ENCODE peak calls at places on chromosome 6, in four cellular contexts. X, K, I and W are unnamed samples.

GRCh38 chr6:113858067-113858604 is 991 bp downstream of the MARCKS start:
- DNase-seq in X (peak), K (peak), I (peak), W (peak)

GRCh38 chr6:20532881-20533280 is 1.4 kb upstream of the CDKAL1 start:
- DNase-seq in X (no peak), K (no peak), I (no peak), W (no peak)

GRCh38 chr6:156757849-156758248 is 19.3 kb upstream of the ARID1B start:
- DNase-seq in X (no peak), K (no peak), I (no peak), W (no peak)

GRCh38 chr6:10692965-10693538 is 1.4 kb downstream of the C6orf52 start:
- DNase-seq in X (peak), K (no peak), I (no peak), W (no peak)

GRCh38 chr6:36443951-36444428 is 1.2 kb downstream of the KCTD20 start:
- DNase-seq in X (peak), K (peak), I (peak), W (peak)

GRCh38 chr6:72401865-72402264 is 220.0 kb upstream of the KCNQ5 start:
- DNase-seq in X (no peak), K (no peak), I (no peak), W (no peak)

GRCh38 chr6:113529191-113529590 is 328.0 kb upstream of the MARCKS start:
- DNase-seq in X (peak), K (peak), I (peak), W (peak)

GRCh38 chr6:133101790-133102189 is 139.4 kb upstream of the EYA4 start:
- DNase-seq in X (peak), K (no peak), I (peak), W (no peak)

GRCh38 chr6:112468359-112468758 is 121.2 kb downstream of the RFPL4B start:
- DNase-seq in X (peak), K (peak), I (peak), W (peak)

GRCh38 chr6:37556884-37557644 is 57.4 kb upstream of the CCDC167 start:
- DNase-seq in X (no peak), K (no peak), I (no peak), W (no peak)

GRCh38 chr6:57315851-57316250 is 1.6 kb upstream of the PRIM2 start:
- DNase-seq in X (no peak), K (no peak), I (no peak), W (no peak)

GRCh38 chr6:8707956-8708772 is 272.8 kb upstream of the SLC35B3 start:
- DNase-seq in X (peak), K (peak), I (peak), W (peak)

GRCh38 chr6:158500016-158500735 is 59.7 kb upstream of the TMEM181 start:
- DNase-seq in X (peak), K (peak), I (peak), W (peak)

GRCh38 chr6:130303436-130303835 is 62.4 kb upstream of the TMEM200A start:
- DNase-seq in X (no peak), K (peak), I (no peak), W (peak)

GRCh38 chr6:142356271-142356938 is 54.6 kb downstream of the ADGRG6 start:
- DNase-seq in X (peak), K (peak), I (no peak), W (peak)

GRCh38 chr6:157755032-157755751 is 67.9 kb upstream of the SNX9 start:
- DNase-seq in X (no peak), K (peak), I (peak), W (peak)

GRCh38 chr6:137728386-137729349 is 138.4 kb upstream of the TNFAIP3 start:
- DNase-seq in X (peak), K (peak), I (peak), W (peak)

GRCh38 chr6:19558934-19559333 is 278.2 kb upstream of the ID4 start:
- DNase-seq in X (no peak), K (no peak), I (no peak), W (no peak)

GRCh38 chr6:54282186-54282585 is 26.1 kb upstream of the TINAG start:
- DNase-seq in X (peak), K (peak), I (peak), W (peak)

GRCh38 chr6:45607818-45608217 is 230.1 kb upstream of the SUPT3H start:
- DNase-seq in X (peak), K (peak), I (peak), W (no peak)

GRCh38 chr6:137873273-137873762 is 6.3 kb downstream of the TNFAIP3 start:
- DNase-seq in X (peak), K (peak), I (peak), W (peak)

GRCh38 chr6:131015192-131015591 is 47.9 kb downstream of the EPB41L2 start:
- DNase-seq in X (no peak), K (no peak), I (no peak), W (no peak)

GRCh38 chr6:111427341-111428116 is 55.5 kb downstream of the REV3L start:
- DNase-seq in X (peak), K (peak), I (peak), W (peak)

GRCh38 chr6:42426191-42426590 is 25.5 kb downstream of the TRERF1 start:
- DNase-seq in X (no peak), K (no peak), I (no peak), W (no peak)

GRCh38 chr6:42431356-42431755 is 20.4 kb downstream of the TRERF1 start:
- DNase-seq in X (no peak), K (no peak), I (no peak), W (no peak)

GRCh38 chr6:42429836-42430235 is 21.9 kb downstream of the TRERF1 start:
- DNase-seq in X (no peak), K (no peak), I (no peak), W (no peak)

GRCh38 chr6:42429042-42429574 is 22.6 kb downstream of the TRERF1 start:
- DNase-seq in X (no peak), K (no peak), I (no peak), W (no peak)

GRCh38 chr6:42428326-42429041 is 23.2 kb downstream of the TRERF1 start:
- DNase-seq in X (no peak), K (peak), I (no peak), W (no peak)
- H3K9ac ChIP-seq in X (no peak), K (peak), I (no peak), W (peak)

GRCh38 chr6:87916446-87916845 is 131.2 kb upstream of the SPACA1 start:
- DNase-seq in X (no peak), K (no peak), I (no peak), W (no peak)
- H3K9ac ChIP-seq in X (no peak), K (no peak), I (no peak), W (no peak)

GRCh38 chr6:26366504-26366903 is 1.5 kb downstream of the BTN3A2 start:
- DNase-seq in X (no peak), K (no peak), I (no peak), W (no peak)
- H3K9ac ChIP-seq in X (no peak), K (peak), I (no peak), W (no peak)

GRCh38 chr6:1088441-1089001 is 223.4 kb upstream of the FOXQ1 start:
- DNase-seq in X (no peak), K (no peak), I (peak), W (no peak)
- H3K9ac ChIP-seq in X (no peak), K (no peak), I (no peak), W (no peak)